ENCODE peak calls at places on chromosomes 12 and 14, in nine cellular contexts. N is HCT116; H is fibroblast of lung; T is stimulated activated CD4-positive, alpha-beta T cell treated with anti-CD3 and anti-CD28 coated beads, Interleukin-2, amount 100 ng/mL, for 48 hours; E is HFF-Myc; B is stimulated activated CD8-positive, alpha-beta memory T cell treated with anti-CD3 and anti-CD28 coated beads, Interleukin-4, amount 100 ng/mL, for 1 hour; R is AG04450; V is EH; F is COLO829. J is an unnamed sample.

GRCh38 chr12:30531731-30532678 is 163.7 kb downstream of the IPO8 start:
- DNase-seq in N (no peak), H (no peak), T (no peak), E (no peak), B (no peak), R (no peak), V (no peak), F (no peak), J (no peak)

GRCh38 chr12:27906127-27906500 is 66.4 kb downstream of the PTHLH start:
- DNase-seq in N (no peak), H (no peak), T (no peak), E (no peak), B (no peak), R (no peak), V (no peak), F (no peak), J (no peak)

GRCh38 chr14:54106802-54107377 is 150.3 kb upstream of the BMP4 start:
- DNase-seq in N (no peak), H (no peak), T (no peak), E (no peak), B (no peak), R (no peak), V (peak), F (no peak), J (no peak)

GRCh38 chr12:68559984-68560822 is 50.5 kb upstream of the RAP1B start:
- DNase-seq in N (no peak), H (no peak), T (no peak), E (peak), B (no peak), R (no peak), V (peak), F (no peak), J (no peak)

GRCh38 chr12:64696065-64696741 is 63.0 kb downstream of the GNS start:
- DNase-seq in N (no peak), H (peak), T (no peak), E (no peak), B (no peak), R (no peak), V (peak), F (peak), J (no peak)

GRCh38 chr12:114943601-114944000 is 259.6 kb upstream of the TBX3 start:
- DNase-seq in N (no peak), H (no peak), T (no peak), E (no peak), B (no peak), R (no peak), V (no peak), F (no peak), J (no peak)

GRCh38 chr14:102518063-102518648 is 8.6 kb upstream of the ANKRD9 start:
- DNase-seq in N (no peak), H (no peak), T (no peak), E (no peak), B (no peak), R (no peak), V (no peak), F (no peak), J (no peak)

GRCh38 chr14:76126066-76126465 is 25.7 kb upstream of the GPATCH2L start:
- DNase-seq in N (no peak), H (no peak), T (no peak), E (no peak), B (no peak), R (no peak), V (no peak), F (no peak), J (no peak)

GRCh38 chr14:83300454-83301064 is 1766.9 kb upstream of the SEL1L start:
- DNase-seq in N (no peak), H (peak), T (no peak), E (peak), B (no peak), R (no peak), V (peak), F (peak), J (no peak)

J was measured in central memory CD8-positive, alpha-beta T cell.